ENCODE peak calls at places on chromosomes 11 and 22, in eight cellular contexts. X, V, D, H, O, G, R and Z are unnamed samples. For H3K27me3, the result is how much of the 10 kb centered on the place peaks cover.

GRCh38 chr11:36753960-36754359 is 155.9 kb upstream of the RAG2 start:
- DNase-seq in X (no peak), V (no peak), D (no peak), H (no peak), O (no peak), G (no peak), R (no peak), Z (no peak)

GRCh38 chr11:11985954-11986949 is 22.2 kb downstream of the DKK3 start:
- DNase-seq in X (no peak), V (no peak), D (no peak), H (no peak), O (no peak), G (no peak), R (no peak), Z (no peak)

GRCh38 chr11:73648629-73649046 is 2.3 kb downstream of the PLEKHB1 start:
- DNase-seq in X (no peak), V (no peak), D (no peak), H (no peak), O (no peak), G (no peak), R (no peak), Z (no peak)

GRCh38 chr11:72778535-72779494 is 15.0 kb downstream of the STARD10 start:
- DNase-seq in X (no peak), V (no peak), D (no peak), H (no peak), O (no peak), G (no peak), R (no peak), Z (peak)

GRCh38 chr11:130548491-130548833 is 100.0 kb downstream of the ADAMTS15 start:
- DNase-seq in X (no peak), V (no peak), D (no peak), H (no peak), O (no peak), G (no peak), R (no peak), Z (no peak)

GRCh38 chr11:62542750-62543567 is 3.6 kb downstream of the AHNAK start:
- DNase-seq in X (peak), V (peak), D (peak), H (peak), O (peak), G (peak), R (peak), Z (peak)

GRCh38 chr11:64888761-64889511 is 10.5 kb upstream of the EHD1 start:
- DNase-seq in X (no peak), V (no peak), D (no peak), H (no peak), O (no peak), G (peak), R (no peak), Z (peak)

GRCh38 chr22:24427500-24428164 is at the start of gene ADORA2A:
- DNase-seq in X (no peak), V (no peak), D (peak), H (peak), O (peak), G (no peak), R (peak), Z (peak)

GRCh38 chr11:133993107-133993506 is 36.3 kb upstream of the IGSF9B start:
- DNase-seq in X (no peak), V (no peak), D (no peak), H (no peak), O (no peak), G (no peak), R (no peak), Z (no peak)

GRCh38 chr11:104011031-104011430 is 25.4 kb upstream of the DDI1 start:
- DNase-seq in X (no peak), V (no peak), D (no peak), H (no peak), O (no peak), G (no peak), R (no peak), Z (no peak)

GRCh38 chr22:40406063-40406890 is 35.9 kb downstream of the SGSM3 start:
- DNase-seq in X (no peak), V (no peak), D (no peak), H (no peak), O (no peak), G (no peak), R (no peak), Z (no peak)

GRCh38 chr11:7286178-7286577 is 34.5 kb downstream of the SYT9 start:
- DNase-seq in X (no peak), V (no peak), D (no peak), H (no peak), O (no peak), G (no peak), R (no peak), Z (no peak)

GRCh38 chr11:132523929-132524328 is 1008.4 kb downstream of the OPCML start:
- DNase-seq in X (no peak), V (no peak), D (no peak), H (no peak), O (no peak), G (no peak), R (no peak), Z (no peak)

GRCh38 chr11:32792111-32792947 is 2.1 kb downstream of the CCDC73 start:
- DNase-seq in X (no peak), V (no peak), D (no peak), H (no peak), O (no peak), G (no peak), R (no peak), Z (no peak)

GRCh38 chr22:50089231-50090140 is at the start of gene MOV10L1:
- DNase-seq in X (no peak), V (no peak), D (no peak), H (no peak), O (peak), G (no peak), R (no peak), Z (no peak)

GRCh38 chr11:64619811-64620285 is 28.8 kb downstream of the SLC22A12 start:
- DNase-seq in X (no peak), V (peak), D (no peak), H (no peak), O (no peak), G (peak), R (no peak), Z (peak)

DNA sequence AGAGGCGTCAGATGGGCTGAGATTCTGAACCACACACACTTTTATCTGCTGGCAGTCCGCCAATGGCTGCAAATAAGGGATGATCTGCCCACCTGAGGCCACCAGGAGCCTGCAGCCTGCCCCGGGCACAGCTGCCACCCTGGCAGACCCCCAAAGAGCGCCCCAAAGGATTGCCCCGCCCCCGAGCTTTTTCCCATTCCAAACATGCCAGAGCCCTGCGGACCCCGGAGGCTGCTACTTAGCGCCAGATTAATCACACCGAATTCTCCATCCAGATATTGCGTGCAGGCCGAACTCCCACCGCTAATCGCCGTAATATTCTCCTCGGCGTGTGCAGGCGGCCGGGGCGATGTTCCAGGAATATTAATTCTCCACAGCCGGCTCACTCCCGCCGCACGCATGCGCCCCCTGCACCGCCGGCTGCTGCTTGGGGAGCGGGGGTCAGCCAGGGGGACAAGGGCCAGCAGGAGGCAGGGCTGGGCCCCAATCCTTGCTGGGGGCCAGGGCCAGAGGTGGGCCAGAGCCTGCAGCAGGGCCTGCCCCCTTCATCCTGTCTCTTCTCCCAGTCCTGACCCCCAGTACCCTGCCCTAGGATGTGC is 19.3 kb upstream of the TCF20 start:
- DNase-seq in X (no peak), V (peak), D (no peak), H (no peak), O (no peak), G (no peak), R (no peak), Z (no peak)
- H3K27me3 ChIP-seq in X (under half), V (under half), D (under half), H (under half), O (under half), G (under half), R (under half), Z (under half)

GRCh38 chr11:123190504-123190903 is 4.5 kb downstream of the CLMP start:
- DNase-seq in X (no peak), V (no peak), D (no peak), H (no peak), O (no peak), G (no peak), R (no peak), Z (no peak)

GRCh38 chr11:123193742-123194141 is 1.3 kb downstream of the CLMP start:
- DNase-seq in X (no peak), V (no peak), D (no peak), H (no peak), O (no peak), G (no peak), R (no peak), Z (no peak)

GRCh38 chr11:123188508-123189165 is 6.4 kb downstream of the CLMP start:
- DNase-seq in X (no peak), V (no peak), D (no peak), H (no peak), O (no peak), G (peak), R (no peak), Z (no peak)

GRCh38 chr11:123194308-123195181 is 503 bp downstream of the CLMP start:
- DNase-seq in X (no peak), V (peak), D (no peak), H (no peak), O (no peak), G (no peak), R (no peak), Z (no peak)

GRCh38 chr11:123191939-123192338 is 3.1 kb downstream of the CLMP start:
- DNase-seq in X (no peak), V (no peak), D (no peak), H (no peak), O (no peak), G (no peak), R (no peak), Z (no peak)
- H3K27me3 ChIP-seq in X (under half), V (under half), D (under half), H (under half), O (under half), G (under half), R (under half), Z (half or more)

DNA sequence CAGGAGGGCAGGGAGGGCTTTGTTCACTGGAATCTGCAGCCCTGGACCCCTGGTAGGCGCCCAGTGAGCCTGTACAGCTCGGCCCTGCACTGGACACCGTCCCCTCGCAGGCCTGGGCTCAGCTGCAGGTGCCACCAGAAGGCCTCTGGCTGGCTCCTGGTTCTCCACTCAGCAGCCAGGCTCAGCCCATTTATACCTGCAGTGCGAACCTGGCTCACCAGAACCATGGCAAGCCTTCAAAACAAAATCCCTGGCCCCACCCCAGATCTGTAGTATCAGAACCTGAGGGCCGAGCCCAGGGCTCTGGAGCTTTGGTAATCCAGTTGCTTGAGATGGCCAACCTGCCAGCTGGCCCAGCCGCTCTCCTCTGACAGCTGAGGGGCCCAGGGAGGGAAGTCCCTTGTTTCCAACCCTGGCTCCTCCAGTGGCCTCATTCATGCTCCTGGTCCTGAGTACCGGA is 870 bp upstream of the FREY1 start:
- DNase-seq in X (no peak), V (no peak), D (no peak), H (no peak), O (no peak), G (no peak), R (no peak), Z (no peak)
- H3K27me3 ChIP-seq in X (under half), V (under half), D (under half), H (under half), O (under half), G (under half), R (under half), Z (under half)

GRCh38 chr11:20599424-20600346 is at the start of gene SLC6A5:
- DNase-seq in X (no peak), V (no peak), D (no peak), H (peak), O (no peak), G (peak), R (no peak), Z (no peak)

GRCh38 chr11:20598487-20598886 is 921 bp upstream of the SLC6A5 start:
- DNase-seq in X (no peak), V (no peak), D (no peak), H (no peak), O (no peak), G (no peak), R (no peak), Z (no peak)

GRCh38 chr11:20596629-20597129 is 2.7 kb upstream of the SLC6A5 start:
- DNase-seq in X (no peak), V (no peak), D (no peak), H (no peak), O (no peak), G (no peak), R (no peak), Z (no peak)

GRCh38 chr11:20597137-20597923 is 2.1 kb upstream of the SLC6A5 start:
- DNase-seq in X (no peak), V (no peak), D (no peak), H (no peak), O (no peak), G (no peak), R (no peak), Z (no peak)

GRCh38 chr11:20597924-20598484 is 1.4 kb upstream of the SLC6A5 start:
- DNase-seq in X (no peak), V (no peak), D (no peak), H (no peak), O (no peak), G (no peak), R (no peak), Z (no peak)
- H3K27me3 ChIP-seq in X (half or more), V (under half), D (under half), H (under half), O (half or more), G (half or more), R (under half), Z (half or more)

GRCh38 chr11:19502691-19503253 is 209.9 kb upstream of the NAV2 start:
- DNase-seq in X (no peak), V (no peak), D (no peak), H (no peak), O (no peak), G (no peak), R (no peak), Z (no peak)
- H3K27me3 ChIP-seq in X (under half), V (under half), D (under half), H (under half), O (under half), G (under half), R (under half), Z (under half)

GRCh38 chr22:48356731-48357130 is 1470.9 kb downstream of the BRD1 start:
- DNase-seq in X (no peak), V (no peak), D (no peak), H (no peak), O (no peak), G (no peak), R (no peak), Z (no peak)
- H3K27me3 ChIP-seq in X (under half), V (under half), D (under half), H (under half), O (under half), G (under half), R (under half), Z (under half)

GRCh38 chr11:2140411-2141400 is 1.5 kb upstream of the IGF2 start:
- DNase-seq in X (no peak), V (no peak), D (no peak), H (no peak), O (no peak), G (no peak), R (no peak), Z (no peak)
- H3K27me3 ChIP-seq in X (half or more), V (half or more), D (half or more), H (half or more), O (under half), G (half or more), R (under half), Z (half or more)

GRCh38 chr11:121226415-121227263 is 65.9 kb upstream of the SC5D start:
- DNase-seq in X (no peak), V (no peak), D (no peak), H (no peak), O (no peak), G (no peak), R (no peak), Z (no peak)
- H3K27me3 ChIP-seq in X (under half), V (under half), D (under half), H (under half), O (under half), G (under half), R (under half), Z (under half)